ENCODE peak calls at places on chromosomes 16 and 17, in five cellular contexts. G is body of pancreas, Z is aorta, Y is AG04449, S is foreskin fibroblast. K is an unnamed sample.

GRCh38 chr17:36534117-36534880 is at the start of gene MYO19:
- DNase-seq in G (peak), Z (peak), Y (no peak), S (peak), K (peak)

GRCh38 chr17:31824771-31825360 is 34.2 kb downstream of the COPRS start:
- DNase-seq in G (no peak), Z (no peak), Y (no peak), S (peak), K (peak)

GRCh38 chr16:13306153-13306552 is 404.8 kb downstream of the SHISA9 start:
- DNase-seq in G (no peak), Z (no peak), Y (no peak), S (no peak), K (no peak)

GRCh38 chr16:86042996-86043725 is 144.2 kb downstream of the IRF8 start:
- DNase-seq in G (no peak), Z (no peak), Y (no peak), S (no peak), K (peak)

GRCh38 chr16:85086347-85087291 is 25.7 kb downstream of the CIBAR2 start:
- DNase-seq in G (peak), Z (peak), Y (no peak), S (peak), K (peak)

GRCh38 chr17:82200135-82200534 is 12.5 kb downstream of the CCDC57 start:
- DNase-seq in G (no peak), Z (no peak), Y (no peak), S (no peak), K (no peak)

GRCh38 chr17:63706346-63707102 is 6.6 kb upstream of the LIMD2 start:
- DNase-seq in G (no peak), Z (no peak), Y (no peak), S (no peak), K (no peak)

GRCh38 chr16:8402981-8403853 is 187.1 kb downstream of the TMEM114 start:
- DNase-seq in G (no peak), Z (no peak), Y (no peak), S (no peak), K (no peak)

GRCh38 chr17:42179911-42180410 is 981 bp downstream of the KCNH4 start:
- DNase-seq in G (peak), Z (no peak), Y (no peak), S (peak), K (peak)

GRCh38 chr16:27174007-27174406 is 29.3 kb upstream of the KDM8 start:
- DNase-seq in G (no peak), Z (no peak), Y (no peak), S (no peak), K (no peak)

GRCh38 chr16:82699711-82700495 is 73.1 kb downstream of the CDH13 start:
- DNase-seq in G (no peak), Z (no peak), Y (peak), S (peak), K (peak)

GRCh38 chr16:3496386-3496785 is 1.1 kb upstream of the C16orf90 start:
- DNase-seq in G (no peak), Z (peak), Y (no peak), S (no peak), K (no peak)

GRCh38 chr16:72198021-72198420 is 26.1 kb upstream of the PMFBP1 start:
- DNase-seq in G (peak), Z (no peak), Y (peak), S (peak), K (no peak)

GRCh38 chr16:15996432-15997109 is 47.2 kb downstream of the ABCC1 start:
- DNase-seq in G (peak), Z (peak), Y (no peak), S (peak), K (peak)

GRCh38 chr16:1785846-1786170 is 3.0 kb downstream of the NUBP2 start:
- DNase-seq in G (no peak), Z (no peak), Y (no peak), S (no peak), K (no peak)

DNA sequence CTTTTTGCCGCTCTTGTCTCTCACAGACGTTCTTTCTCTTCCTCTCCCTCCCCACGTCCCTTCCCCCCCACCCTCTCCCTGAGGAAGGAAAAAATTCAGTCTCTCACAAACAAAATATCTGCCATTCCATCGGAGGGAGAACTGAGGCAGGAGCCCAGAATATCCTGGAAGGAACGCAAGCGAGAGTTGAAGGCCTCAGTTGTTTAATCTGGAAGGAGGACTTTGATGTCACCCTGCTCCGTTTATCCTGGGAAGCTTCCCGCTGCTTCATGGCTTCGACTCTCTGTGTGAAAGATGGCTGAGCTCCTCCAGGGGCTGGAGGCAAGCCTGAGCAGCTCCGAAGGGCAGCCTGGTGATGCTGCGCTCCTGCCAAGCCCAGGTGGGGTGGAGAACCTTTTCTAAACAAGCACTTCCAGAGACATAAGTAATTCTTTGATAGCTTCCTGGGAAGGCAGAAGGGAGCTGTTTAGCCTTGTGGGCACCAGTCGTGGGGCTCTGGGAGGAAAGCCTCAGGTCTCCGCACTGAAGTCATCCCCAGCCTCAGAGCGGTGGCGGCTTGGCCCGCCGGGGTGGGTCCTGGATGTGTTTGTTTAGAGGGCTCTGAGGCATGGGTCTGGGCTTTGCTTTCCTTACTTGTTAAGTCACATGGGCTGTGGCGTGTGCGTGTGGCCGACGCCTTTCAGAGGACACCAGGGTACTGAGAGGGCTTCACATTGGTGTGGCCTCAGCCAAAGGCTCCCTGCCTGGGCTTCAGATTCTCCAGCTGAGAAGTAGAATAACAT is 7.9 kb downstream of the NKD1 start:
- DNase-seq in G (no peak), Z (no peak), Y (no peak), S (no peak), K (no peak)
- H3K4me3 ChIP-seq in G (no peak), Z (no peak), Y (no peak), S (no peak), K (no peak)

GRCh38 chr16:10817963-10818941 is at the start of gene TVP23A:
- DNase-seq in G (no peak), Z (no peak), Y (no peak), S (no peak), K (no peak)
- H3K4me3 ChIP-seq in G (no peak), Z (peak), Y (no peak), S (no peak), K (no peak)

GRCh38 chr17:16569358-16569712 is 331 bp upstream of the ZNF287 start:
- DNase-seq in G (no peak), Z (no peak), Y (no peak), S (no peak), K (no peak)
- H3K4me3 ChIP-seq in G (no peak), Z (peak), Y (peak), S (peak), K (peak)

GRCh38 chr17:59783221-59784016 is 76.0 kb downstream of the VMP1 start:
- DNase-seq in G (no peak), Z (no peak), Y (no peak), S (peak), K (no peak)

GRCh38 chr17:59786536-59787319 is 79.3 kb downstream of the VMP1 start:
- DNase-seq in G (peak), Z (no peak), Y (peak), S (peak), K (peak)

GRCh38 chr17:59790936-59791335 is 83.5 kb downstream of the VMP1 start:
- DNase-seq in G (no peak), Z (no peak), Y (no peak), S (no peak), K (no peak)

GRCh38 chr17:59785091-59785799 is 77.8 kb downstream of the VMP1 start:
- DNase-seq in G (no peak), Z (no peak), Y (no peak), S (peak), K (no peak)

DNA sequence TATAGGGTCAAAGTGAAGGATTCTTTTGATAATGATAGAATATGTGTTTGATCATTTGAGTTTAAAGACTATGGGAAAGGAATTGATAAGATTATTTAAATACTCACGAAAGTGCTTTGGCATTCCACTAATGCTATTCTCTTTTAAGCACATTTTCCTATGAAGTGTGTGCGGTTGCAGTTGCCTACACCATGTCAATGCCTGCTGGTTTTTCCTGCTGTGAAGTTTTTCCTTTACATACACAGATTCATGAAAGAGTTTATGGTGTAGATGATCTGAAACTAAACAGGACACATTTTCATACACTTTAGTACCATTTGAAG is 78.7 kb downstream of the VMP1 start:
- DNase-seq in G (no peak), Z (no peak), Y (no peak), S (no peak), K (no peak)
- H3K4me3 ChIP-seq in G (no peak), Z (no peak), Y (no peak), S (peak), K (no peak)